ENCODE peak calls at places on chromosome 1, in four cellular contexts. G is fibroblast of the aortic adventitia; U is T1000; S is stimulated activated naive B cell treated with anti-CD40 and anti-IgM and Interleukin-4, amounts not matched to agents 10 μg/mL and 1 μg/mL and 100 μg/mL, for 72 hours. C is an unnamed sample.

GRCh38 chr1:43980255-43981134 is 1.5 kb downstream of the B4GALT2 start:
- DNase-seq in G (peak; percentile 32), U (no peak), S (no peak), C (no peak)

GRCh38 chr1:9690440-9691107 is 39.0 kb downstream of the PIK3CD start:
- DNase-seq in G (no peak), U (no peak), S (no peak), C (no peak)

GRCh38 chr1:199616947-199617346 is 410.6 kb upstream of the NR5A2 start:
- DNase-seq in G (peak; percentile 19), U (no peak), S (no peak), C (no peak)

GRCh38 chr1:150256549-150257341 is 829 bp upstream of the CA14 start:
- DNase-seq in G (peak; percentile 20), U (no peak), S (no peak), C (no peak)

GRCh38 chr1:175198332-175198731 is 5.8 kb upstream of the KIAA0040 start:
- DNase-seq in G (peak; percentile 36), U (no peak), S (no peak), C (no peak)

GRCh38 chr1:5611431-5611830 is 380.8 kb downstream of the NPHP4 start:
- DNase-seq in G (no peak), U (no peak), S (no peak), C (no peak)

GRCh38 chr1:209260146-209260545 is 323.4 kb upstream of the CAMK1G start:
- DNase-seq in G (peak; percentile 7), U (no peak), S (no peak), C (no peak)

GRCh38 chr1:173527151-173527826 is 50.2 kb downstream of the PRDX6 start:
- DNase-seq in G (no peak), U (no peak), S (no peak), C (peak; percentile 5)

GRCh38 chr1:154886281-154887036 is 16.4 kb upstream of the KCNN3 start:
- DNase-seq in G (no peak), U (no peak), S (no peak), C (peak; percentile 92)

GRCh38 chr1:205248793-205249601 is 21.3 kb downstream of the TMCC2 start:
- DNase-seq in G (peak; percentile 72), U (no peak), S (no peak), C (no peak)

GRCh38 chr1:36446780-36447179 is 3.5 kb downstream of the OSCP1 start:
- DNase-seq in G (no peak), U (no peak), S (no peak), C (no peak)

GRCh38 chr1:63924600-63924999 is 150.8 kb downstream of the ROR1 start:
- DNase-seq in G (no peak), U (no peak), S (no peak), C (peak; percentile 0)

GRCh38 chr1:115198938-115199337 is 109.6 kb upstream of the TSPAN2 start:
- DNase-seq in G (peak; percentile 81), U (no peak), S (no peak), C (no peak)

GRCh38 chr1:231407537-231408396 is 14.3 kb downstream of the EGLN1 start:
- DNase-seq in G (peak; percentile 57), U (no peak), S (no peak), C (no peak)

GRCh38 chr1:66323958-66324357 is 210.0 kb upstream of the SGIP1 start:
- DNase-seq in G (peak; percentile 45), U (no peak), S (no peak), C (no peak)

GRCh38 chr1:1425753-1426495 is 4.8 kb upstream of the ANKRD65 start:
- DNase-seq in G (no peak), U (no peak), S (no peak), C (no peak)